ENCODE peak calls at places on chromosomes 3 and 15, in five cellular contexts. Y is BE2C; H is A172; I is stimulated activated naive CD4-positive, alpha-beta T cell; W is NCI-H187 treated with DMSO at 0.1 percent for 48 hours. G is an unnamed sample.

GRCh38 chr3:178097576-178097975 is 438.7 kb upstream of the KCNMB2 start:
- DNase-seq in Y (no peak), H (no peak), I (no peak), W (no peak), G (peak)

GRCh38 chr3:105790534-105790933 is 78.3 kb downstream of the CBLB start:
- DNase-seq in Y (no peak), H (no peak), I (no peak), W (no peak), G (no peak)

GRCh38 chr3:7728566-7729519 is 772.8 kb upstream of the LMCD1 start:
- DNase-seq in Y (no peak), H (no peak), I (no peak), W (no peak), G (no peak)

GRCh38 chr3:42061711-42062408 is 29.3 kb upstream of the TRAK1 start:
- DNase-seq in Y (no peak), H (peak), I (no peak), W (no peak), G (peak)

GRCh38 chr3:171811913-171812321 is 1.6 kb upstream of the PLD1 start:
- DNase-seq in Y (no peak), H (peak), I (no peak), W (no peak), G (no peak)

GRCh38 chr15:85934691-85935090 is 140.0 kb upstream of the KLHL25 start:
- DNase-seq in Y (no peak), H (no peak), I (no peak), W (no peak), G (no peak)

GRCh38 chr15:81948142-81948709 is 97.6 kb downstream of the MEX3B start:
- DNase-seq in Y (no peak), H (no peak), I (no peak), W (no peak), G (no peak)

GRCh38 chr3:4714045-4714444 is 220.9 kb downstream of the ITPR1 start:
- DNase-seq in Y (no peak), H (no peak), I (no peak), W (no peak), G (no peak)

GRCh38 chr3:111845996-111846395 is 13.1 kb upstream of the PHLDB2 start:
- DNase-seq in Y (no peak), H (no peak), I (no peak), W (no peak), G (no peak)

GRCh38 chr15:57259511-57260143 is 116.7 kb upstream of the CGNL1 start:
- DNase-seq in Y (peak), H (no peak), I (no peak), W (peak), G (no peak)

GRCh38 chr3:55500555-55501340 is 13.6 kb upstream of the WNT5A start:
- DNase-seq in Y (no peak), H (no peak), I (no peak), W (no peak), G (no peak)

GRCh38 chr15:33581032-33581431 is 270.3 kb downstream of the RYR3 start:
- DNase-seq in Y (no peak), H (peak), I (no peak), W (no peak), G (no peak)

GRCh38 chr15:25241241-25241801 is 197.5 kb downstream of the UBE3A start:
- DNase-seq in Y (peak), H (no peak), I (no peak), W (no peak), G (no peak)

GRCh38 chr15:100572362-100572983 is 29.5 kb downstream of the LINS1 start:
- DNase-seq in Y (no peak), H (no peak), I (no peak), W (no peak), G (no peak)

GRCh38 chr3:161270991-161271390 is 49.9 kb downstream of the NMD3 start:
- DNase-seq in Y (no peak), H (no peak), I (no peak), W (no peak), G (no peak)

GRCh38 chr3:152199069-152199838 is 69.5 kb upstream of the MBNL1 start:
- DNase-seq in Y (no peak), H (no peak), I (no peak), W (no peak), G (no peak)

GRCh38 chr3:130480736-130481135 is 36.2 kb upstream of the COL6A6 start:
- DNase-seq in Y (peak), H (peak), I (no peak), W (no peak), G (no peak)

GRCh38 chr3:61439116-61439459 is 122.3 kb upstream of the PTPRG start:
- DNase-seq in Y (no peak), H (no peak), I (no peak), W (no peak), G (no peak)

GRCh38 chr3:102174312-102174712 is 260.5 kb upstream of the ZPLD1 start:
- DNase-seq in Y (no peak), H (no peak), I (no peak), W (no peak), G (no peak)

GRCh38 chr15:62896380-62896866 is 146.1 kb upstream of the TPM1 start:
- DNase-seq in Y (no peak), H (peak), I (no peak), W (no peak), G (no peak)

GRCh38 chr15:79282371-79283251 is at the start of gene ANKRD34C:
- DNase-seq in Y (peak), H (no peak), I (no peak), W (no peak), G (no peak)

GRCh38 chr15:80142646-80143045 is 10.2 kb upstream of the FAH start:
- DNase-seq in Y (no peak), H (no peak), I (no peak), W (no peak), G (no peak)

GRCh38 chr3:50321844-50322385 is 630 bp downstream of the HYAL2 start:
- DNase-seq in Y (no peak), H (no peak), I (no peak), W (no peak), G (peak)

GRCh38 chr15:31605467-31605931 is 278.9 kb downstream of the KLF13 start:
- DNase-seq in Y (peak), H (no peak), I (no peak), W (no peak), G (no peak)

GRCh38 chr15:63945838-63946298 is 100.4 kb downstream of the DAPK2 start:
- DNase-seq in Y (no peak), H (no peak), I (no peak), W (no peak), G (peak)

GRCh38 chr15:29736012-29736744 is 86.1 kb downstream of the TJP1 start:
- DNase-seq in Y (no peak), H (no peak), I (no peak), W (no peak), G (no peak)